ENCODE peak calls at places on chromosomes 7 and 10, in nine cellular contexts. T is heart left ventricle; Y is tibial nerve; L is mammary epithelial cell; W is dorsolateral prefrontal cortex; D is tibial artery; Q is upper lobe of left lung; E is coronary artery; S is CD4-positive, alpha-beta T cell. H is an unnamed sample.

GRCh38 chr7:44819292-44819691 is 22.8 kb downstream of the PPIA start:
- DNase-seq in T (no peak), Y (no peak), L (no peak), W (no peak), D (no peak), Q (no peak), E (no peak), S (no peak), H (no peak)

GRCh38 chr10:86711957-86712708 is 43.8 kb downstream of the LDB3 start:
- DNase-seq in T (peak; percentile 65), Y (no peak), L (peak; percentile 17), W (peak; percentile 60), D (peak; percentile 52), Q (peak; percentile 49), E (peak; percentile 79), S (peak; percentile 17), H (no peak)

GRCh38 chr7:5237286-5237685 is 45.5 kb upstream of the SLC29A4 start:
- DNase-seq in T (peak; percentile 86), Y (peak; percentile 59), L (peak; percentile 21), W (peak; percentile 80), D (peak; percentile 68), Q (peak; percentile 72), E (no peak), S (no peak), H (no peak)

GRCh38 chr10:79182122-79182521 is 113.4 kb downstream of the ZMIZ1 start:
- DNase-seq in T (no peak), Y (no peak), L (no peak), W (no peak), D (no peak), Q (no peak), E (no peak), S (no peak), H (no peak)

GRCh38 chr10:6737080-6737641 is 157.1 kb upstream of the PRKCQ start:
- DNase-seq in T (peak; percentile 38), Y (no peak), L (peak; percentile 83), W (no peak), D (no peak), Q (no peak), E (no peak), S (no peak), H (peak; percentile 14)

GRCh38 chr10:4067552-4068254 is 282.7 kb upstream of the KLF6 start:
- DNase-seq in T (no peak), Y (no peak), L (no peak), W (no peak), D (no peak), Q (no peak), E (no peak), S (no peak), H (no peak)

GRCh38 chr10:103884681-103885139 is 29.3 kb upstream of the SH3PXD2A start:
- DNase-seq in T (no peak), Y (no peak), L (peak; percentile 73), W (no peak), D (no peak), Q (no peak), E (no peak), S (no peak), H (peak; percentile 61)

GRCh38 chr10:47261121-47261520 is 38.9 kb upstream of the GDF10 start:
- DNase-seq in T (no peak), Y (no peak), L (no peak), W (no peak), D (no peak), Q (no peak), E (no peak), S (peak; percentile 18), H (no peak)

GRCh38 chr7:154684651-154685563 is 318.0 kb downstream of the PAXIP1 start:
- DNase-seq in T (no peak), Y (no peak), L (no peak), W (no peak), D (no peak), Q (no peak), E (no peak), S (no peak), H (no peak)

GRCh38 chr7:50812847-50813475 is 30.3 kb upstream of the GRB10 start:
- DNase-seq in T (peak; percentile 90), Y (peak; percentile 19), L (peak; percentile 83), W (no peak), D (peak; percentile 47), Q (peak; percentile 83), E (no peak), S (no peak), H (peak; percentile 83)

GRCh38 chr7:80526472-80526871 is 14.6 kb upstream of the GNAT3 start:
- DNase-seq in T (no peak), Y (no peak), L (no peak), W (no peak), D (no peak), Q (no peak), E (no peak), S (no peak), H (no peak)

GRCh38 chr7:38574121-38574520 is 57.1 kb downstream of the AMPH start:
- DNase-seq in T (no peak), Y (no peak), L (no peak), W (no peak), D (no peak), Q (no peak), E (no peak), S (no peak), H (peak; percentile 24)

GRCh38 chr7:29607889-29608288 is 44.3 kb downstream of the PRR15 start:
- DNase-seq in T (no peak), Y (no peak), L (peak; percentile 83), W (no peak), D (no peak), Q (no peak), E (no peak), S (no peak), H (peak; percentile 49)

GRCh38 chr7:26648429-26649015 is 215.9 kb downstream of the SKAP2 start:
- DNase-seq in T (no peak), Y (no peak), L (peak; percentile 70), W (no peak), D (no peak), Q (no peak), E (no peak), S (no peak), H (no peak)

GRCh38 chr7:139687206-139687954 is 90.4 kb downstream of the HIPK2 start:
- DNase-seq in T (no peak), Y (no peak), L (peak; percentile 6), W (no peak), D (no peak), Q (no peak), E (no peak), S (no peak), H (no peak)

GRCh38 chr7:128409435-128410091 is at the start of gene IMPDH1:
- DNase-seq in T (peak; percentile 91), Y (peak; percentile 87), L (peak; percentile 80), W (peak; percentile 93), D (peak; percentile 85), Q (peak; percentile 94), E (peak; percentile 94), S (peak; percentile 65), H (peak; percentile 51)

GRCh38 chr10:72025400-72025799 is 61.2 kb downstream of the CHST3 start:
- DNase-seq in T (no peak), Y (no peak), L (no peak), W (no peak), D (no peak), Q (no peak), E (no peak), S (no peak), H (no peak)

GRCh38 chr10:88478256-88478655 is 104.9 kb downstream of the RNLS start:
- DNase-seq in T (no peak), Y (no peak), L (peak; percentile 97), W (no peak), D (no peak), Q (no peak), E (no peak), S (no peak), H (no peak)

GRCh38 chr10:93687737-93688136 is 14.7 kb downstream of the FRA10AC1 start:
- DNase-seq in T (no peak), Y (no peak), L (no peak), W (no peak), D (no peak), Q (no peak), E (no peak), S (no peak), H (no peak)

GRCh38 chr7:28130277-28130676 is 50.3 kb downstream of the JAZF1 start:
- DNase-seq in T (no peak), Y (no peak), L (no peak), W (no peak), D (no peak), Q (no peak), E (no peak), S (no peak), H (peak; percentile 60)

GRCh38 chr7:159084069-159084801 is 60.4 kb downstream of the VIPR2 start:
- DNase-seq in T (peak; percentile 77), Y (no peak), L (no peak), W (no peak), D (no peak), Q (peak; percentile 16), E (peak; percentile 55), S (no peak), H (no peak)

GRCh38 chr7:149772821-149773425 is 465 bp downstream of the ZNF467 start:
- DNase-seq in T (peak; percentile 54), Y (no peak), L (no peak), W (no peak), D (no peak), Q (peak; percentile 35), E (no peak), S (peak; percentile 24), H (no peak)
- H3K27ac ChIP-seq in T (peak overlapping the region; percentile 64), Y (peak overlapping the region; percentile 78), L (no peak overlapping the region), W (no peak overlapping the region), D (peak overlapping the region; percentile 61), Q (peak overlapping the region; percentile 97), E (peak overlapping the region; percentile 84), S (no peak overlapping the region), H (no peak overlapping the region)

GRCh38 chr7:117505238-117505637 is 25.4 kb downstream of the CFTR start:
- DNase-seq in T (no peak), Y (no peak), L (peak; percentile 0), W (no peak), D (no peak), Q (no peak), E (no peak), S (no peak), H (no peak)
- TF ChIP-seq CTCF in T (no peak), Y (no peak), L (no peak), W (no peak), D (no peak), Q (no peak), E (no peak), S (no peak), H (no peak)

GRCh38 chr10:16987129-16987670 is 142.4 kb downstream of the CUBN start:
- DNase-seq in T (no peak), Y (no peak), L (peak; percentile 38), W (no peak), D (no peak), Q (no peak), E (no peak), S (no peak), H (peak; percentile 75)
- H3K27ac ChIP-seq in T (peak overlapping the region; percentile 77), Y (peak overlapping the region; percentile 88), L (peak overlapping the region; percentile 93), W (peak overlapping the region; percentile 23), D (peak overlapping the region; percentile 37), Q (peak overlapping the region; percentile 75), E (peak overlapping the region; percentile 86), S (no peak overlapping the region), H (peak overlapping the region; percentile 88)

DNA sequence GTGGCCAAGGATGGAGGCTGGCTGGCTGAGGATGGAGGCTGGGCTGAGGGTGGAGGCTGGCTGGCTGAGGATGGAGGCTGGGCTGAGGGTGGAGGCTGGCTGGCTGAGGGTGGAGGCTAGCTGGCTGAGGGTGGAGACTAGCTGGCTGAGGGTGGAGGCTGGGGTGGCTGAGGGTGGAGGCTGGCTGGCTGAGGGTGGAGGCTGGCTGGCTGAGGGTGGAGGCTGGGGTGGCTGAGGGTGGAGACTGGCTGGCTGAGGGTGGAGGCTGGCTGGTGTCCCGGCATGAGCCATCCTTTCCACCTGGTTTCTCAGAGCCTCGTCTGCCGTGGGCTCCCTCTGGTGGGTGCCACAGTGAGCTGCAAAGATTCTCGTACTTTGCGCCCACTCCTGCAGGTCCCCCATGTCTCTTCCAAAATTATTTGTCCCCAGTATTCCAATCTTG is 88.4 kb downstream of the ELFN1 start:
- DNase-seq in T (peak; percentile 63), Y (no peak), L (peak; percentile 11), W (peak; percentile 44), D (no peak), Q (no peak), E (no peak), S (no peak), H (no peak)
- TF ChIP-seq CTCF in T (peak; percentile 58), Y (no peak), L (no peak), W (no peak), D (peak; percentile 18), Q (no peak), E (no peak), S (no peak), H (peak; percentile 62)

H was measured in brain microvascular endothelial cell.